ENCODE peak calls at places on chromosomes 7 and 10, in seven cellular contexts. E, G, N, B, F, M and I are unnamed samples.
A peak's percentile ranks its signal among the peaks of the same experiment; 100 is the strongest.

GRCh38 chr10:70367195-70367796 is 15.1 kb downstream of the LRRC20 start:
- DNase-seq in E (no peak), G (no peak), N (no peak), B (no peak), F (no peak), M (no peak), I (no peak)

GRCh38 chr7:152341039-152341913 is 94.5 kb downstream of the KMT2C start:
- DNase-seq in E (no peak), G (no peak), N (peak; percentile 15), B (no peak), F (no peak), M (no peak), I (peak; percentile 9)

GRCh38 chr7:149729586-149729982 is 43.8 kb downstream of the ZNF467 start:
- DNase-seq in E (no peak), G (no peak), N (no peak), B (no peak), F (no peak), M (no peak), I (no peak)

GRCh38 chr10:79063661-79064490 is 4.9 kb upstream of the ZMIZ1 start:
- DNase-seq in E (peak; percentile 29), G (no peak), N (no peak), B (no peak), F (peak; percentile 51), M (no peak), I (no peak)

GRCh38 chr7:44060091-44060947 is 5.0 kb downstream of the PGAM2 start:
- DNase-seq in E (peak; percentile 37), G (no peak), N (no peak), B (no peak), F (peak; percentile 63), M (no peak), I (no peak)

GRCh38 chr7:38049679-38050078 is 128.4 kb upstream of the STARD3NL start:
- DNase-seq in E (no peak), G (no peak), N (no peak), B (no peak), F (peak; percentile 58), M (no peak), I (no peak)

GRCh38 chr7:141460781-141461715 is 90.2 kb upstream of the AGK start:
- DNase-seq in E (no peak), G (peak; percentile 76), N (no peak), B (no peak), F (no peak), M (no peak), I (peak; percentile 85)

GRCh38 chr7:72032934-72033333 is 379.2 kb downstream of the CALN1 start:
- DNase-seq in E (no peak), G (no peak), N (no peak), B (no peak), F (peak; percentile 73), M (no peak), I (no peak)

GRCh38 chr7:5494683-5495561 is 71.3 kb upstream of the TNRC18 start:
- DNase-seq in E (peak; percentile 83), G (peak; percentile 84), N (peak; percentile 62), B (peak; percentile 68), F (peak; percentile 95), M (peak; percentile 49), I (peak; percentile 52)

GRCh38 chr7:137692399-137692798 is 154.4 kb downstream of the DGKI start:
- DNase-seq in E (no peak), G (no peak), N (no peak), B (no peak), F (no peak), M (no peak), I (no peak)

GRCh38 chr10:113128450-113129105 is 178.5 kb downstream of the TCF7L2 start:
- DNase-seq in E (no peak), G (no peak), N (no peak), B (no peak), F (no peak), M (no peak), I (no peak)

GRCh38 chr10:117365612-117366011 is 9.6 kb downstream of the PDZD8 start:
- DNase-seq in E (no peak), G (no peak), N (no peak), B (no peak), F (no peak), M (no peak), I (no peak)

GRCh38 chr7:77745746-77746145 is 49.5 kb downstream of the RSBN1L start:
- DNase-seq in E (no peak), G (no peak), N (no peak), B (no peak), F (no peak), M (no peak), I (no peak)

GRCh38 chr10:112471878-112472487 is 25.0 kb downstream of the VTI1A start:
- DNase-seq in E (no peak), G (no peak), N (no peak), B (no peak), F (no peak), M (no peak), I (no peak)

GRCh38 chr10:113283189-113283588 is 269.7 kb upstream of the HABP2 start:
- DNase-seq in E (no peak), G (no peak), N (no peak), B (no peak), F (no peak), M (no peak), I (no peak)

GRCh38 chr7:82131224-82131623 is 312.4 kb downstream of the CACNA2D1 start:
- DNase-seq in E (no peak), G (no peak), N (no peak), B (no peak), F (no peak), M (no peak), I (no peak)

GRCh38 chr7:33982425-33982786 is 77.1 kb downstream of the BMPER start:
- DNase-seq in E (no peak), G (no peak), N (no peak), B (no peak), F (no peak), M (no peak), I (no peak)

GRCh38 chr10:43307306-43307705 is 40.4 kb upstream of the RASGEF1A start:
- DNase-seq in E (peak; percentile 28), G (no peak), N (no peak), B (no peak), F (no peak), M (no peak), I (no peak)

GRCh38 chr10:5609952-5610616 is 56.3 kb downstream of the ASB13 start:
- DNase-seq in E (no peak), G (no peak), N (no peak), B (no peak), F (peak; percentile 9), M (no peak), I (no peak)

GRCh38 chr10:69092959-69093850 is 5.3 kb downstream of the SRGN start:
- DNase-seq in E (peak; percentile 88), G (peak; percentile 23), N (peak; percentile 50), B (peak; percentile 74), F (no peak), M (peak; percentile 53), I (peak; percentile 29)

GRCh38 chr7:92567460-92567859 is 22.7 kb downstream of the FAM133B start:
- DNase-seq in E (no peak), G (no peak), N (no peak), B (no peak), F (no peak), M (no peak), I (no peak)

GRCh38 chr7:44541028-44541869 is at the start of gene NPC1L1:
- DNase-seq in E (no peak), G (no peak), N (no peak), B (no peak), F (no peak), M (no peak), I (no peak)

GRCh38 chr10:43120948-43121290 is 17.3 kb upstream of the CSGALNACT2 start:
- DNase-seq in E (peak; percentile 71), G (no peak), N (no peak), B (peak; percentile 9), F (no peak), M (peak; percentile 21), I (no peak)

GRCh38 chr10:116112232-116113231 is 160.5 kb downstream of the GFRA1 start:
- DNase-seq in E (no peak), G (no peak), N (no peak), B (no peak), F (no peak), M (no peak), I (no peak)

GRCh38 chr7:142338633-142339501 is 81.0 kb upstream of the PRSS58 start:
- DNase-seq in E (no peak), G (no peak), N (no peak), B (no peak), F (no peak), M (no peak), I (no peak)

GRCh38 chr10:104327745-104328635 is 10.3 kb downstream of the ITPRIP start:
- DNase-seq in E (no peak), G (no peak), N (no peak), B (no peak), F (peak; percentile 68), M (no peak), I (no peak)

GRCh38 chr10:100551733-100552132 is 16.0 kb downstream of the HIF1AN start:
- DNase-seq in E (no peak), G (no peak), N (no peak), B (no peak), F (no peak), M (no peak), I (no peak)

GRCh38 chr10:32139223-32140073 is 83.2 kb upstream of the KIF5B start:
- DNase-seq in E (no peak), G (no peak), N (peak; percentile 59), B (no peak), F (no peak), M (no peak), I (no peak)

GRCh38 chr7:105990726-105991465 is 27.8 kb downstream of the CDHR3 start:
- DNase-seq in E (no peak), G (no peak), N (no peak), B (no peak), F (no peak), M (no peak), I (no peak)

GRCh38 chr7:75892634-75893272 is 13.9 kb downstream of the RHBDD2 start:
- DNase-seq in E (no peak), G (no peak), N (peak; percentile 19), B (no peak), F (no peak), M (no peak), I (peak; percentile 97)

GRCh38 chr10:28291881-28292297 is 11.0 kb downstream of the MPP7 start:
- DNase-seq in E (no peak), G (no peak), N (no peak), B (peak; percentile 11), F (no peak), M (no peak), I (no peak)

GRCh38 chr10:80487791-80488538 is 33.9 kb downstream of the TSPAN14 start:
- DNase-seq in E (peak; percentile 83), G (no peak), N (no peak), B (no peak), F (no peak), M (no peak), I (no peak)

GRCh38 chr7:137001041-137001440 is 132.6 kb downstream of the CHRM2 start:
- DNase-seq in E (no peak), G (peak; percentile 16), N (no peak), B (no peak), F (no peak), M (no peak), I (no peak)

GRCh38 chr7:23093111-23093510 is 12.5 kb upstream of the KLHL7 start:
- DNase-seq in E (no peak), G (no peak), N (no peak), B (no peak), F (no peak), M (no peak), I (no peak)

GRCh38 chr10:126278846-126279245 is 109.4 kb downstream of the ADAM12 start:
- DNase-seq in E (no peak), G (no peak), N (no peak), B (no peak), F (no peak), M (no peak), I (no peak)